ENCODE peak calls at places on chromosome 20, in six cellular contexts. B is K562, J is HCT116, P is H1, Z is HepG2, N is GM12878. V is an unnamed sample.
A peak's percentile ranks its signal among the peaks of the same experiment; 100 is the strongest.

GRCh38 chr20:11849270-11849920 is 68.3 kb upstream of the BTBD3 start:
- DNase-seq in J (no peak), Z (no peak), P (no peak), B (no peak), N (no peak), V (no peak)

GRCh38 chr20:39874049-39874893 is 814.8 kb downstream of the MAFB start:
- DNase-seq in J (peak; percentile 15), Z (peak; percentile 55), P (peak; percentile 88), B (peak; percentile 56), N (peak; percentile 60), V (peak; percentile 87)

GRCh38 chr20:50776122-50776795 is 18.6 kb upstream of the BCAS4 start:
- DNase-seq in P (no peak), B (no peak), Z (no peak), N (no peak), J (no peak), V (no peak)

GRCh38 chr20:51354769-51355319 is 187.7 kb downstream of the NFATC2 start:
- DNase-seq in N (no peak), P (no peak), J (no peak), Z (no peak), B (no peak), V (no peak)

GRCh38 chr20:49526056-49526455 is 41.9 kb downstream of the PTGIS start:
- DNase-seq in J (no peak), B (no peak), Z (no peak), N (no peak), P (no peak), V (no peak)

GRCh38 chr20:58691773-58692578 is 624 bp upstream of the NPEPL1 start:
- DNase-seq in J (no peak), P (peak; percentile 59), N (no peak), Z (no peak), B (no peak), V (no peak)

GRCh38 chr20:46348972-46349741 is 40.9 kb upstream of the CDH22 start:
- DNase-seq in J (peak; percentile 13), P (peak; percentile 86), Z (peak; percentile 46), B (peak; percentile 73), N (no peak), V (peak; percentile 81)

GRCh38 chr20:38343107-38343797 is 3.0 kb upstream of the LBP start:
- DNase-seq in Z (peak; percentile 84), J (no peak), N (no peak), B (peak; percentile 85), P (no peak), V (no peak)

GRCh38 chr20:32028647-32029372 is 18.6 kb downstream of the CCM2L start:
- DNase-seq in B (peak; percentile 19), N (no peak), J (no peak), Z (peak; percentile 54), P (no peak), V (peak; percentile 41)

GRCh38 chr20:19932170-19932667 is 84.9 kb upstream of the NAA20 start:
- DNase-seq in B (no peak), Z (no peak), J (no peak), P (no peak), N (no peak), V (no peak)

GRCh38 chr20:40990542-40991120 is 38.0 kb upstream of the TOP1 start:
- DNase-seq in B (peak; percentile 90), Z (peak; percentile 93), J (peak; percentile 75), N (peak; percentile 70), P (peak; percentile 79), V (peak; percentile 84)

GRCh38 chr20:37243937-37244571 is 17.6 kb downstream of the GHRH start:
- DNase-seq in B (no peak), N (no peak), J (no peak), P (no peak), Z (no peak), V (no peak)

GRCh38 chr20:17873410-17874270 is 95.0 kb downstream of the SNX5 start:
- DNase-seq in Z (peak; percentile 91), N (no peak), B (no peak), J (peak; percentile 57), P (no peak), V (no peak)

GRCh38 chr20:3553663-3554062 is 82.8 kb downstream of the ATRN start:
- DNase-seq in Z (peak; percentile 80), P (no peak), N (no peak), J (no peak), B (no peak), V (no peak)

GRCh38 chr20:19100975-19101374 is 111.5 kb upstream of the SLC24A3 start:
- DNase-seq in Z (no peak), B (no peak), J (no peak), N (no peak), P (no peak), V (no peak)

GRCh38 chr20:1942486-1943266 is 47.5 kb downstream of the SIRPA start:
- DNase-seq in N (no peak), J (no peak), Z (no peak), B (no peak), P (no peak), V (no peak)

GRCh38 chr20:60222497-60222896 is 264.3 kb downstream of the CDH26 start:
- DNase-seq in B (no peak), N (no peak), P (no peak), Z (no peak), J (no peak), V (no peak)

GRCh38 chr20:24969203-24970029 is 20.3 kb downstream of the CST7 start:
- DNase-seq in Z (no peak), N (no peak), J (no peak), P (peak; percentile 22), B (no peak), V (no peak)

GRCh38 chr20:44009679-44009992 is 95.0 kb downstream of the TOX2 start:
- DNase-seq in Z (no peak), J (no peak), N (no peak), P (no peak), B (no peak), V (no peak)

GRCh38 chr20:62953839-62954703 is 1.6 kb downstream of the SLC17A9 start:
- DNase-seq in J (no peak), N (peak; percentile 75), Z (peak; percentile 95), B (no peak), P (peak; percentile 67), V (peak; percentile 53)

GRCh38 chr20:46022411-46023147 is 6.4 kb upstream of the SLC12A5 start:
- DNase-seq in P (peak; percentile 92), B (peak; percentile 78), N (no peak), Z (peak; percentile 52), J (no peak), V (peak; percentile 87)

GRCh38 chr20:58308680-58309527 is 611 bp upstream of the RAB22A start:
- DNase-seq in N (no peak), P (peak; percentile 82), J (no peak), Z (no peak), B (peak; percentile 49), V (peak; percentile 58)

GRCh38 chr20:44572551-44573500 is 9.6 kb upstream of the PKIG start:
- DNase-seq in B (no peak), N (no peak), Z (no peak), P (no peak), J (no peak), V (no peak)

GRCh38 chr20:4090756-4091331 is 75.5 kb upstream of the RNF24 start:
- DNase-seq in Z (peak; percentile 76), J (no peak), N (no peak), P (peak; percentile 39), B (peak; percentile 44), V (no peak)

GRCh38 chr20:33653218-33653899 is 8.8 kb upstream of the C20orf144 start:
- DNase-seq in J (peak; percentile 35), N (no peak), B (peak; percentile 77), P (peak; percentile 86), Z (peak; percentile 75), V (peak; percentile 82)

GRCh38 chr20:3318226-3318884 is 79.4 kb upstream of the SLC4A11 start:
- DNase-seq in Z (no peak), N (no peak), B (no peak), P (no peak), J (no peak), V (no peak)

GRCh38 chr20:62880935-62881661 is 19.5 kb upstream of the TCFL5 start:
- DNase-seq in B (no peak), P (no peak), J (no peak), Z (no peak), N (no peak), V (no peak)

GRCh38 chr20:1809611-1810510 is 85.3 kb upstream of the SIRPA start:
- DNase-seq in B (no peak), J (no peak), Z (no peak), P (no peak), N (no peak), V (no peak)

GRCh38 chr20:6504179-6504578 is 263.3 kb upstream of the BMP2 start:
- DNase-seq in N (no peak), P (no peak), B (no peak), J (no peak), Z (no peak), V (no peak)
- TF ChIP-seq ATF3 in N (no peak), P (no peak), B (no peak), J (no peak), Z (no peak), V (no peak)

DNA sequence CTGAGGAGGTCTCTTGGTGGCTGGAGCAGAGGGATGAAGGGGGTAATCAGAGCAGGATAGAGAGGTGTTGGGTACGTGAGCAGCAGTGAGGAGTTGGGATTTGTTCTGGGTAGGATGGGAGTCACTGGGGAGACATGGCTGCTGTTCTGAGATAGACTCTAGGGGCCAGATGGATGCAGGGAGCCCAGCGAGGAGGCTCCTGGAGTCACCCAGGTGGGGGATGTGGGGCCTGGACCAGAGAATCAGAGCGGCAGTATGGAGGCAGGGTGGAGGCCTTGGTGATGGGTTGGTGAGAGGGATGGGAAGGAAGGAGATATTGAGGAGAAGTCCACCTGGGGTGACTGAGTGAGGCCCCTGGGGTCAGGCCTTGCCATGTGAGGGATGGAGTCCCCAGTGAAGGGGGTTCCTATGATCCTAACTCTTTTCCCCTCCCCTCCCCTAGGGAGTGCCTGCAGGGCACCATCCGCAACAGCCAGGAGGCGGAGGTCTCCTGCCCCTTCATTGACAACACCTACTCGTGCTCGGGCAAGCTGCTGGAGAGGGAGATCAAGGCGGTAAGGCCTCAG is 13.7 kb downstream of the RBCK1 start:
- DNase-seq in J (no peak), Z (no peak), P (no peak), N (no peak), B (no peak), V (no peak)
- TF ChIP-seq ATF3 in J (no peak), Z (no peak), P (no peak), N (no peak), B (no peak), V (no peak)

DNA sequence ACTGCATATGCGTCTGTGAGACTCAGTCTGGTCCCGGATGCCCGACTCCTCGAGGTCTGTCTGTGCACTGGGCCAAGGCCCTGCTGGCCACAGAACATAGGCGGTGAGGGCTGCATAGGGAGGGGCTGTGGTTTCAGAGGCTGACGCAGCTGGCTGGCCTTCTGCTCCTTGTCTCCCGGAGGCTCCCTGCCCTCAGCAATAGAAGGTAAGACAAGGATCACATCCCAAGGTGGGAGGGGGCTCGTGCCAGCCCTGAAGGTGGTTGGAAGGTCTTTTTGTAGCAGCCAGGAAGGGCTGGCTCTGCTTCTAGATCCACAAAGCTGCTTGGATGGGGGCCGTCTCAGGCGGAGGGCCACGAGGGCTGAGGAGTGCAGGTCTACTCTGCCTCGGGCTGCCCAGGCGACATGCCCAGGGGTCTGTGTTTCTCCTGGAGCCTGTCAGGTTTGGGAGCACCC is 239.8 kb upstream of the SULF2 start:
- DNase-seq in J (no peak), P (peak; percentile 51), N (no peak), B (no peak), Z (no peak), V (peak; percentile 41)
- TF ChIP-seq ATF3 in J (no peak), P (no peak), N (no peak), B (no peak), Z (no peak), V (no peak)

GRCh38 chr20:57092112-57092899 is 174.1 kb downstream of the BMP7 start:
- DNase-seq in P (peak; percentile 89), B (peak; percentile 73), Z (peak; percentile 48), N (peak; percentile 2), J (peak; percentile 44), V (peak; percentile 84)
- TF ChIP-seq ATF3 in P (no peak), B (no peak), Z (no peak), N (no peak), J (no peak), V (no peak)